ENCODE peak calls at places on chromosome 21, in four cellular contexts. G, U, W and L are unnamed samples.

GRCh38 chr21:32257952-32258785 is 20.7 kb downstream of the MIS18A start:
- DNase-seq in G (peak), U (peak), W (peak), L (peak)

GRCh38 chr21:25402134-25402957 is 204.9 kb downstream of the MRPL39 start:
- DNase-seq in W (no peak), U (no peak), G (no peak), L (no peak)

GRCh38 chr21:17780539-17780938 is 38.6 kb downstream of the C21orf91 start:
- DNase-seq in G (no peak), U (no peak), W (no peak), L (no peak)

GRCh38 chr21:18153063-18153462 is 91.6 kb upstream of the CHODL start:
- DNase-seq in U (no peak), G (no peak), W (no peak), L (no peak)

GRCh38 chr21:32364387-32364786 is 28.4 kb downstream of the URB1 start:
- DNase-seq in G (no peak), W (no peak), U (no peak), L (no peak)

GRCh38 chr21:15054089-15054488 is 10.7 kb downstream of the NRIP1 start:
- DNase-seq in G (no peak), W (no peak), U (no peak), L (no peak)

GRCh38 chr21:15301014-15301413 is 236.2 kb upstream of the NRIP1 start:
- DNase-seq in G (no peak), W (no peak), U (peak), L (peak)

GRCh38 chr21:17083084-17083483 is 429.8 kb upstream of the CXADR start:
- DNase-seq in G (no peak), W (no peak), U (no peak), L (no peak)

GRCh38 chr21:44985441-44986401 is 45.9 kb downstream of the SLX9 start:
- DNase-seq in U (no peak), W (no peak), G (no peak), L (no peak)

GRCh38 chr21:30605968-30606367 is 5.1 kb downstream of the KRTAP22-1 start:
- DNase-seq in W (no peak), U (no peak), G (no peak), L (peak)

GRCh38 chr21:37339527-37339889 is 27.1 kb upstream of the DYRK1A start:
- DNase-seq in W (no peak), U (no peak), G (no peak), L (no peak)

GRCh38 chr21:33259428-33259827 is 6.7 kb upstream of the IL10RB start:
- DNase-seq in W (no peak), G (no peak), U (no peak), L (no peak)

GRCh38 chr21:44601596-44602473 is 1.4 kb downstream of the KRTAP10-7 start:
- DNase-seq in G (no peak), W (peak), U (no peak), L (no peak)

GRCh38 chr21:45303751-45304150 is 16.1 kb upstream of the POFUT2 start:
- DNase-seq in G (no peak), U (no peak), W (no peak), L (no peak)

GRCh38 chr21:45357436-45358260 is 47.3 kb upstream of the COL18A1 start:
- DNase-seq in G (no peak), W (no peak), U (no peak), L (no peak)

GRCh38 chr21:15520811-15521643 is 208.8 kb upstream of the USP25 start:
- DNase-seq in W (no peak), G (no peak), U (no peak), L (peak)

GRCh38 chr21:25818156-25818950 is 83.6 kb downstream of the GABPA start:
- DNase-seq in G (no peak), W (no peak), U (no peak), L (no peak)

GRCh38 chr21:45524756-45525152 is 17.5 kb downstream of the SLC19A1 start:
- DNase-seq in U (no peak), G (no peak), W (no peak), L (no peak)

GRCh38 chr21:31772674-31773555 is 41.0 kb upstream of the SCAF4 start:
- DNase-seq in U (no peak), G (no peak), W (no peak), L (no peak)

GRCh38 chr21:33162436-33162921 is 67.3 kb upstream of the IFNAR2 start:
- DNase-seq in W (no peak), U (no peak), G (no peak), L (no peak)

GRCh38 chr21:37281993-37282392 is 14.9 kb upstream of the VPS26C start:
- DNase-seq in G (no peak), W (no peak), U (peak), L (no peak)

GRCh38 chr21:25640671-25641292 is 1.7 kb downstream of the JAM2 start:
- DNase-seq in W (no peak), G (no peak), U (no peak), L (no peak)

GRCh38 chr21:20272791-20273362 is 725.3 kb upstream of the NCAM2 start:
- DNase-seq in U (peak), G (no peak), W (no peak), L (peak)

GRCh38 chr21:27653481-27653880 is 686.6 kb upstream of the ADAMTS5 start:
- DNase-seq in G (no peak), W (no peak), U (no peak), L (no peak)

GRCh38 chr21:45748593-45748992 is 105.1 kb downstream of the PCBP3 start:
- DNase-seq in W (peak), G (no peak), U (no peak), L (no peak)

GRCh38 chr21:28675265-28676041 is 317.2 kb downstream of the LTN1 start:
- DNase-seq in G (no peak), U (no peak), W (no peak), L (no peak)

GRCh38 chr21:44407493-44407892 is 47.8 kb upstream of the LRRC3 start:
- DNase-seq in W (no peak), U (no peak), G (no peak), L (no peak)

GRCh38 chr21:20730421-20730820 is 267.8 kb upstream of the NCAM2 start:
- DNase-seq in G (no peak), W (no peak), U (no peak), L (no peak)

GRCh38 chr21:44356636-44357035 is 3.2 kb downstream of the TRPM2 start:
- DNase-seq in G (no peak), W (no peak), U (no peak), L (no peak)

GRCh38 chr21:16741228-16741665 is 771.6 kb upstream of the CXADR start:
- DNase-seq in W (no peak), U (no peak), G (no peak), L (no peak)

GRCh38 chr21:15604424-15604823 is 125.4 kb upstream of the USP25 start:
- DNase-seq in U (no peak), G (no peak), W (no peak), L (peak)

GRCh38 chr21:33403128-33403785 is at the start of gene IFNGR2:
- DNase-seq in G (no peak), W (peak), U (peak), L (peak)

GRCh38 chr21:15015622-15016471 is 49.0 kb downstream of the NRIP1 start:
- DNase-seq in U (no peak), W (no peak), G (no peak), L (no peak)

GRCh38 chr21:44880762-44881585 is 7.5 kb upstream of the PTTG1IP start:
- DNase-seq in G (no peak), W (no peak), U (peak), L (no peak)

GRCh38 chr21:10430007-10430406 is 91.4 kb upstream of the TPTE start:
- DNase-seq in U (no peak), G (no peak), W (no peak), L (no peak)

DNA sequence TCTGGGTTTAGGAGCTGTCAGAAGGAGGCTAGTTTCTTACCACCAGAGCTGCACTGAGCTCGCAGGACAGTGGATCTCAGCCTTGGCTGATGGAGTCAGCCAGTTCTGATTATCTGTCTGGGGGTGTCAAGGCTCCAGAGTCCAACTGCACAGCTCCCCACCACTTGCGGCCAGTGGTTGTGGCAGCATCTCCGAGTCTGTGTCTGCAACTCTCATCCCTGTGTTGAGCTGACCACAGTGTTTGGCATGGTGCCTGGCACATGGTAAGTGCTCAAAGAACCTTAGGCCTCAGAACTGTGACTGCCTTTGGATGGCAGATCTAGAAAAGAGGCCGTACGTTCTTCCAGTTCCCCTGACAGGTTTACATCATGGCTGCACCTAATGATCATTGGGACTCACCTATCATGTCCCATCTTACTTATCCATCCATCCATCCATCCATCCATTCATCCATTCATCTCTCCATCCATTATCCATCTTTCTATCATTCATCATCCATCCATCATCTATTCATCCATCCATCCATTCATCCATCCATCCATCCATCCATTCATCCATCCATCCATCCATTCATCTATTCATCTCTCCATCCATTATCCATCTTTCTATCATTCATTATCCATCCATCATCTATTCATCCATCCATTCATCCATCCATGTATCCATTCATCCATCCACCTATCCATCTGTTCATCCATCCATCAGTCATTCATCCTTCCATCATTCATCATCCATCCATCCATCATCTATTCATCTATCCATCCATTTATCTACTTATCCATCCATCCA is 114.5 kb downstream of the CRYAA start:
- DNase-seq in W (no peak), U (no peak), G (no peak), L (no peak)
- TF ChIP-seq JUND in W (no peak), U (no peak), G (no peak), L (no peak)

DNA sequence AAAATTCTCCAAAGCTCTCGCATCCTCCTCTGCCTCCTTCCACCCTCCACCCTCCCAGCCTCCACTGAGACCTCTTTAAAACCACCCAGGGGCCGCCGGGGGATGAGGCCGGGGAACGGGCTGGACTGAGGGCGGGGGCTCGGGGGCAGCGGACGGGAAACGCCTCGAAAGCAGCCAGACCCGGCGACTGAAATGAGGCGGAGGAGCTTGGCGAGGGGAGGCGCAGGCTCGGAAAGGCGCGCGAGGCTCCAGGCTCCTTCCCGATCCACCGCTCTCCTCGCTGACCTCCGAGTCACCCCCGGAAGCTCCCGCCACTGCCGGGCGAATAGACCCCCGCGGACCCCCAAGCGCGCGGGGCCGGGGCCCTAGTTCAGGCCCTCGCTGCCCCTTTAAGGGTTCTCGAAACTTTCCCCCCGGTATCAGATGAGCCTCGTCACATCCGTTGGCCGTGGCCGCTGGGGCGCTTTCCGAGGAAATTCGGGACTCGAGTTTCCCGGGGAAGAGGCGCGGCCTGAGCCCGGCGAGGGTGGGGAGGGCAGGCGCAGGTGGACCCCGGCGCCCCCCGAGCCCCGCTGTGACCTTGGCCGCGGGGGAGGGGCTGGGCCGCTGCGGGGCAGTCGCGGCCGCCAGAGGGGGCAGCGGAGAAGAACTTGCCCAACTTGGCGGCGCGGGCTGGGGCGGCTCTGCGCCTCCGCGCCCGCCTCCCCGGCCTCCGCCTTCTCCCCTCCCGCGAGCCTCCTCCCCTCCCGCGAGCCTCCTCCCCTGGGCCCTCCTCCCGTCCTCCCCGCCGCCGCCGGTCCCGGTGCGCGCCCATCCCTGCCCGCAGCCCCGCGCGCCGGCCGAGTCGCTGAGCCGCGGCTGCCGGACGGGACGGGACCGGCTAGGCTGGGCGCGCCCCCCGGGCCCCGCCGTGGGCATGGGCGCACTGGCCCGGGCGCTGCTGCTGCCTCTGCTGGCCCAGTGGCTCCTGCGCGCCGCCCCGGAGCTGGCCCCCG is at the start of gene BACE2:
- DNase-seq in U (peak), W (peak), G (no peak), L (peak)
- TF ChIP-seq JUND in U (no peak), W (no peak), G (no peak), L (no peak)

GRCh38 chr21:39048064-39048463 is 135.2 kb downstream of the PSMG1 start:
- DNase-seq in G (no peak), W (peak), U (peak), L (no peak)

GRCh38 chr21:39050839-39051560 is 132.3 kb downstream of the PSMG1 start:
- DNase-seq in U (no peak), W (no peak), G (no peak), L (no peak)

GRCh38 chr21:39048574-39048973 is 134.7 kb downstream of the PSMG1 start:
- DNase-seq in U (no peak), G (no peak), W (no peak), L (no peak)

GRCh38 chr21:39046236-39046911 is 136.9 kb downstream of the PSMG1 start:
- DNase-seq in W (no peak), U (no peak), G (no peak), L (no peak)

DNA sequence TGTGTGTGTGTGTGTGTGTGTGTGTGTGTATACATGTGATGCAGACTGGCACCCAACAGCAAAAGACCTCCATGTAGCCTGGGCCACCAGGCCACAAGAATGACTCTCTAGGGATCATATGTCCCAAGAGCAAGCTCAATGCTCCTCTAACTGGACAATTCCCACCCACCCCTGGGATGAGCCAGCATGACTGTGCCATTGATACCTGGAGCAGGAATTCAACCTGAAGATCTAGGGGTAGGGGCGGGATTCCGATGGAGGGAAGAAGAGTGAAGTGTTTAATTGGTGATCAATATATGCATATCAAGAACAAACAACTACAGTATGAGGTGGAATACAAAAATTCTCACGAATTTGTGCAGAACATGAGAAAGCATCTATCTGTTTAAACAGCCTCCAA is 136.2 kb downstream of the PSMG1 start:
- DNase-seq in U (no peak), W (no peak), G (no peak), L (no peak)
- TF ChIP-seq JUND in U (no peak), W (no peak), G (no peak), L (no peak)

GRCh38 chr21:34557261-34557660 is 45.3 kb upstream of the KCNE1 start:
- DNase-seq in U (no peak), W (no peak), G (no peak), L (no peak)
- TF ChIP-seq JUND in U (no peak), W (no peak), G (no peak), L (no peak)